ENCODE peak calls at places on chromosomes 3 and 15, in four cellular contexts. G is hepatocyte, P is WERI-Rb-1, F is HCT116. W is an unnamed sample.
A peak's percentile ranks its signal among the peaks of the same experiment; 100 is the strongest.

GRCh38 chr3:95049841-95050240 is 987.0 kb downstream of the NSUN3 start:
- DNase-seq in G (no peak), P (no peak), F (no peak), W (no peak)

GRCh38 chr3:21599890-21600289 is 151.1 kb downstream of the ZNF385D start:
- DNase-seq in G (no peak), P (no peak), F (no peak), W (no peak)

GRCh38 chr3:190266915-190267290 is 55.3 kb downstream of the CLDN1 start:
- DNase-seq in G (no peak), P (no peak), F (no peak), W (no peak)

GRCh38 chr3:76024640-76025039 is 239.3 kb upstream of the ZNF717 start:
- DNase-seq in G (peak; percentile 22), P (no peak), F (no peak), W (no peak)

GRCh38 chr3:79385211-79385610 is 382.6 kb downstream of the ROBO1 start:
- DNase-seq in G (no peak), P (no peak), F (no peak), W (no peak)

GRCh38 chr15:79475312-79475711 is 43.2 kb downstream of the MINAR1 start:
- DNase-seq in G (no peak), P (no peak), F (no peak), W (no peak)

GRCh38 chr15:67048281-67049279 is 16.8 kb upstream of the SMAD3 start:
- DNase-seq in G (peak; percentile 92), P (no peak), F (no peak), W (no peak)

GRCh38 chr3:46666471-46666845 is 27.0 kb downstream of the ALS2CL start:
- DNase-seq in G (no peak), P (no peak), F (no peak), W (no peak)

GRCh38 chr3:181943285-181943684 is 231.6 kb downstream of the SOX2 start:
- DNase-seq in G (no peak), P (no peak), F (no peak), W (no peak)

GRCh38 chr3:178518660-178519396 is 17.4 kb upstream of the KCNMB2 start:
- DNase-seq in G (no peak), P (no peak), F (no peak), W (no peak)

GRCh38 chr15:90911302-90911623 is 8.2 kb downstream of the MAN2A2 start:
- DNase-seq in G (no peak), P (no peak), F (no peak), W (no peak)

GRCh38 chr15:48935236-48935635 is 28.5 kb downstream of the SHC4 start:
- DNase-seq in G (no peak), P (no peak), F (no peak), W (no peak)

GRCh38 chr15:58509556-58509955 is 77.8 kb downstream of the LIPC start:
- DNase-seq in G (no peak), P (no peak), F (no peak), W (no peak)

GRCh38 chr15:84883433-84883832 is 1.0 kb upstream of the SLC28A1 start:
- DNase-seq in G (peak; percentile 45), P (no peak), F (no peak), W (no peak)

GRCh38 chr15:84880822-84881519 is 3.5 kb upstream of the SLC28A1 start:
- DNase-seq in G (no peak), P (no peak), F (no peak), W (no peak)

GRCh38 chr15:84880007-84880406 is 4.5 kb upstream of the SLC28A1 start:
- DNase-seq in G (no peak), P (no peak), F (no peak), W (no peak)

GRCh38 chr15:84879088-84879780 is 5.2 kb upstream of the SLC28A1 start:
- DNase-seq in G (no peak), P (no peak), F (no peak), W (no peak)

DNA sequence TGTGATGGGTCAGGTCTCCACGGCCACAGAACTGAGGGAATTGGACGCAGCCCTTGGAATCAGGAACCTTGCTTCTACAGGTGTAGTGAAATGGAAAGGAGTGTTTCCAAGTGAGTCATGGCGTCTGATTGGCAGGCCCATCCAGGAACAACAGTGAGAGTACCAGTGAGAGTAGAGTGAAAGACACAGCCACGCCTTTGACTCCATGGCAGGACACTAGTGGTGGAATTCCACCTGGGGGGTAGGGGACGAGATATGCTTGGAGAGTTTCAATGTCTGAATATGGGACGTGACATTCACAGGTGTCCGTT is 3.0 kb upstream of the SLC28A1 start:
- DNase-seq in G (no peak), P (no peak), F (no peak), W (no peak)
- TF ChIP-seq CTCF in G (no peak), P (no peak), F (no peak), W (no peak)

DNA sequence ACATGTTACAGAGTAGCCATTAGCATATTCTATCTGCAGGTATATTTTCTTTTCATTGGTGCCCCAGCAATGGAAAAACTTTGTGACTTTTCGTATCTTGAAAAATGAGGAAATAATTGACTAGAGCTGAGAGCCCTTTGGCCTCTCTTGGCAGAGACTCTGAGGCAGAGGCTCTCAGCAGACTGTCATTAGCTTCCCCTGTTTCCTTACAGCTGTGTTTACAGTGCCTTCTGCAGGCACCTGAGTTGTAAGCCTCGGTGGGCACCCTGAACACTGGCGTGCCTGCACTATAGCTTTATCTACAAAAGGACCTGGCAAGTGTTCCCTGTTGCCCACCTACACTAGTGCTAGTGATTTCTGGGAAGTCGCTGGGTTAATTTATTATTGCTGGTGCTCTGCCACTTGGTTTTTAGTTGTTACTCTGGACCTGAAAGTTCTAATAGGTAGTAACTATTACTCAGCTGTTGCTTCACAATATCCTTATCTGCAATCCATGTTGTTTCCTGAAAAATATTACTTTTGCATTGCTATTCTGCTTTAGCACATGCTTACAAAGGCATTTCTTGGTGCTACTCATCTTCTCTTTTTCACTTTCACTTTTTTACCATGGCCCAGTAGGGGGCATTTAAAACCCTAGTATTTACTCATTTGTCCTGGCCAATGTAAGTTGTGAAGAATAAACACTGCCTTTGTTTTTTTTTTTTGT is 7.8 kb upstream of the GPR171 start:
- DNase-seq in G (peak; percentile 43), P (no peak), F (no peak), W (no peak)
- TF ChIP-seq CTCF in G (no peak), P (no peak), F (peak; percentile 21), W (no peak)

GRCh38 chr15:56016281-56016680 is 22.9 kb upstream of the NEDD4 start:
- DNase-seq in G (no peak), P (no peak), F (no peak), W (no peak)

GRCh38 chr15:56019060-56019793 is 25.8 kb upstream of the NEDD4 start:
- DNase-seq in G (no peak), P (no peak), F (no peak), W (no peak)

GRCh38 chr15:56019819-56020218 is 26.4 kb upstream of the NEDD4 start:
- DNase-seq in G (no peak), P (no peak), F (no peak), W (no peak)

GRCh38 chr15:56017511-56017910 is 24.1 kb upstream of the NEDD4 start:
- DNase-seq in G (no peak), P (no peak), F (no peak), W (no peak)

GRCh38 chr15:56017920-56018319 is 24.5 kb upstream of the NEDD4 start:
- DNase-seq in G (no peak), P (no peak), F (no peak), W (no peak)
- TF ChIP-seq CTCF in G (no peak), P (no peak), F (no peak), W (no peak)

GRCh38 chr3:103791786-103792515 is 1357.1 kb downstream of the ZPLD1 start:
- DNase-seq in G (no peak), P (no peak), F (no peak), W (no peak)

GRCh38 chr3:103796068-103796467 is 1361.3 kb downstream of the ZPLD1 start:
- DNase-seq in G (no peak), P (no peak), F (no peak), W (no peak)

GRCh38 chr3:103794656-103795055 is 1359.8 kb downstream of the ZPLD1 start:
- DNase-seq in G (peak; percentile 6), P (peak; percentile 11), F (no peak), W (no peak)
- TF ChIP-seq CTCF in G (peak; percentile 41), P (peak; percentile 52), F (peak; percentile 40), W (peak; percentile 46)

W was measured in progenitor cell of endocrine pancreas.